ENCODE peak calls at places on chromosomes 11 and 22, in seven cellular contexts. J is NCI-H1694, B is GM23248, V is GM23338, F is psoas muscle, Q is ELF-1, G is myocyte. P is an unnamed sample.

GRCh38 chr11:3347127-3347526 is 31.8 kb downstream of the ZNF195 start:
- DNase-seq in J (no peak), G (no peak), V (no peak), B (no peak), Q (no peak), F (no peak), P (no peak)

GRCh38 chr22:37138879-37139561 is 10.7 kb downstream of the IL2RB start:
- DNase-seq in G (peak), J (no peak), V (no peak), B (no peak), Q (no peak), F (no peak), P (no peak)

GRCh38 chr11:44709966-44710365 is 16.8 kb upstream of the TSPAN18 start:
- DNase-seq in V (no peak), G (no peak), J (no peak), B (peak), F (no peak), Q (no peak), P (no peak)

GRCh38 chr11:120546312-120547205 is 35.0 kb downstream of the GRIK4 start:
- DNase-seq in F (peak), B (peak), Q (peak), G (peak), V (peak), J (no peak), P (no peak)

GRCh38 chr11:75082601-75083216 is 14.0 kb downstream of the OR2AT4 start:
- DNase-seq in J (no peak), F (no peak), Q (no peak), V (no peak), B (no peak), G (no peak), P (no peak)

GRCh38 chr11:9384535-9385287 is at the start of gene IPO7:
- DNase-seq in F (peak), G (peak), V (peak), Q (peak), B (peak), J (peak), P (peak)

GRCh38 chr22:45832180-45832579 is 144.8 kb downstream of the WNT7B start:
- DNase-seq in Q (peak), B (no peak), F (no peak), J (no peak), V (peak), G (no peak), P (no peak)

GRCh38 chr11:33478111-33478573 is 221.0 kb downstream of the HIPK3 start:
- DNase-seq in G (peak), Q (no peak), V (peak), J (peak), F (no peak), B (no peak), P (peak)

GRCh38 chr22:31089101-31090100 is 8.3 kb downstream of the SMTN start:
- DNase-seq in G (peak), J (peak), B (peak), V (peak), F (peak), Q (peak), P (no peak)

GRCh38 chr11:68436985-68437926 is 23.3 kb upstream of the PPP6R3 start:
- DNase-seq in J (no peak), B (peak), F (no peak), V (no peak), G (peak), Q (peak), P (no peak)

GRCh38 chr11:126079640-126080205 is 17.1 kb upstream of the CDON start:
- DNase-seq in J (no peak), B (no peak), F (no peak), V (peak), G (no peak), Q (peak), P (peak)

GRCh38 chr22:42893366-42894150 is 36.5 kb upstream of the ARFGAP3 start:
- DNase-seq in J (no peak), Q (no peak), G (no peak), B (no peak), F (no peak), V (no peak), P (no peak)

GRCh38 chr11:65560555-65561418 is 2.6 kb upstream of the LTBP3 start:
- DNase-seq in J (peak), G (peak), V (peak), F (peak), Q (peak), B (peak), P (no peak)

GRCh38 chr22:23036684-23037428 is 33.5 kb upstream of the GNAZ start:
- DNase-seq in Q (no peak), F (no peak), V (no peak), J (peak), B (peak), G (no peak), P (peak)

GRCh38 chr11:111766834-111767142 is 599 bp upstream of the PPP2R1B start:
- DNase-seq in J (no peak), B (no peak), G (no peak), V (no peak), F (no peak), Q (no peak), P (no peak)

GRCh38 chr22:46003271-46004091 is 26.5 kb upstream of the WNT7B start:
- DNase-seq in Q (no peak), B (peak), G (peak), V (no peak), J (no peak), F (peak), P (no peak)

GRCh38 chr11:70483077-70483861 is 84.9 kb downstream of the CTTN start:
- DNase-seq in V (peak), J (peak), B (peak), F (no peak), Q (peak), G (peak), P (no peak)

GRCh38 chr22:17818649-17819048 is 44.4 kb upstream of the BID start:
- DNase-seq in B (no peak), G (no peak), J (no peak), V (no peak), Q (no peak), F (no peak), P (no peak)